ENCODE peak calls at places on chromosomes 13 and 19, in seven cellular contexts. One of them, this sample, is unnamed.

GRCh38 chr19:16885166-16885565 is 3.6 kb upstream of the F2RL3 start:
- DNase-seq in K562: peak
- DNase-seq in H1: no peak
- DNase-seq in GM12878: no peak
- DNase-seq in HepG2: no peak
- DNase-seq in T47D: no peak
- DNase-seq in HCT116: no peak
- DNase-seq in this sample: no peak

GRCh38 chr13:54183728-54184127 is 1155.1 kb downstream of the OLFM4 start:
- DNase-seq in GM12878: no peak
- DNase-seq in HepG2: no peak
- DNase-seq in HCT116: no peak
- DNase-seq in T47D: no peak
- DNase-seq in K562: no peak
- DNase-seq in H1: no peak
- DNase-seq in this sample: no peak

GRCh38 chr13:54913668-54914067 is 1885.1 kb downstream of the OLFM4 start:
- DNase-seq in GM12878: no peak
- DNase-seq in HCT116: no peak
- DNase-seq in HepG2: no peak
- DNase-seq in H1: no peak
- DNase-seq in K562: no peak
- DNase-seq in T47D: no peak
- DNase-seq in this sample: no peak

GRCh38 chr19:3687774-3688706 is 12.2 kb downstream of the PIP5K1C start:
- DNase-seq in K562: no peak
- DNase-seq in T47D: no peak
- DNase-seq in H1: no peak
- DNase-seq in HepG2: peak
- DNase-seq in HCT116: no peak
- DNase-seq in GM12878: no peak
- DNase-seq in this sample: no peak

GRCh38 chr13:88288326-88288725 is 617.2 kb downstream of the SLITRK5 start:
- DNase-seq in T47D: no peak
- DNase-seq in K562: no peak
- DNase-seq in HepG2: no peak
- DNase-seq in GM12878: no peak
- DNase-seq in H1: no peak
- DNase-seq in HCT116: no peak
- DNase-seq in this sample: no peak

GRCh38 chr19:2561895-2562294 is 86.0 kb downstream of the GADD45B start:
- DNase-seq in HepG2: no peak
- DNase-seq in K562: no peak
- DNase-seq in T47D: no peak
- DNase-seq in H1: no peak
- DNase-seq in GM12878: peak
- DNase-seq in HCT116: no peak
- DNase-seq in this sample: no peak

GRCh38 chr13:113970810-113971470 is 2.9 kb downstream of the C13orf46 start:
- DNase-seq in K562: no peak
- DNase-seq in HepG2: no peak
- DNase-seq in T47D: peak
- DNase-seq in GM12878: no peak
- DNase-seq in H1: no peak
- DNase-seq in HCT116: no peak
- DNase-seq in this sample: no peak

GRCh38 chr13:22173605-22174004 is 502.7 kb downstream of the FGF9 start:
- DNase-seq in K562: no peak
- DNase-seq in GM12878: no peak
- DNase-seq in HCT116: peak
- DNase-seq in T47D: no peak
- DNase-seq in HepG2: no peak
- DNase-seq in H1: no peak
- DNase-seq in this sample: no peak

GRCh38 chr19:4732680-4733114 is 9.1 kb upstream of the DPP9 start:
- DNase-seq in GM12878: no peak
- DNase-seq in H1: no peak
- DNase-seq in T47D: peak
- DNase-seq in HepG2: peak
- DNase-seq in K562: peak
- DNase-seq in HCT116: peak
- DNase-seq in this sample: peak

GRCh38 chr13:31896427-31896826 is 135.1 kb upstream of the FRY start:
- DNase-seq in HepG2: no peak
- DNase-seq in HCT116: no peak
- DNase-seq in K562: no peak
- DNase-seq in H1: no peak
- DNase-seq in T47D: no peak
- DNase-seq in GM12878: no peak
- DNase-seq in this sample: no peak

GRCh38 chr19:43465468-43466120 is at the start of gene LYPD3:
- DNase-seq in HCT116: peak
- DNase-seq in H1: no peak
- DNase-seq in T47D: peak
- DNase-seq in HepG2: no peak
- DNase-seq in K562: no peak
- DNase-seq in GM12878: no peak
- DNase-seq in this sample: no peak

GRCh38 chr19:54470991-54471782 is 1.9 kb downstream of the CDC42EP5 start:
- DNase-seq in H1: no peak
- DNase-seq in GM12878: no peak
- DNase-seq in T47D: peak
- DNase-seq in K562: no peak
- DNase-seq in HepG2: no peak
- DNase-seq in HCT116: no peak
- DNase-seq in this sample: no peak

GRCh38 chr19:35975608-35976214 is 19.3 kb upstream of the SDHAF1 start:
- DNase-seq in T47D: peak
- DNase-seq in K562: peak
- DNase-seq in H1: no peak
- DNase-seq in HCT116: no peak
- DNase-seq in HepG2: no peak
- DNase-seq in GM12878: no peak
- DNase-seq in this sample: no peak

GRCh38 chr13:114145256-114145655 is 12.8 kb upstream of the RASA3 start:
- DNase-seq in HCT116: no peak
- DNase-seq in GM12878: no peak
- DNase-seq in T47D: no peak
- DNase-seq in H1: no peak
- DNase-seq in HepG2: no peak
- DNase-seq in K562: no peak
- DNase-seq in this sample: peak

GRCh38 chr13:27132538-27132937 is 39.1 kb downstream of the USP12 start:
- DNase-seq in HepG2: no peak
- DNase-seq in T47D: no peak
- DNase-seq in K562: no peak
- DNase-seq in H1: no peak
- DNase-seq in GM12878: peak
- DNase-seq in HCT116: no peak
- DNase-seq in this sample: no peak

GRCh38 chr19:15187026-15188007 is 13.5 kb downstream of the NOTCH3 start:
- DNase-seq in H1: no peak
- DNase-seq in HCT116: no peak
- DNase-seq in K562: peak
- DNase-seq in T47D: peak
- DNase-seq in GM12878: no peak
- DNase-seq in HepG2: no peak
- DNase-seq in this sample: peak

GRCh38 chr19:35000647-35001501 is 751 bp downstream of the GRAMD1A start:
- DNase-seq in K562: peak
- DNase-seq in T47D: no peak
- DNase-seq in GM12878: no peak
- DNase-seq in HepG2: peak
- DNase-seq in H1: peak
- DNase-seq in HCT116: no peak
- DNase-seq in this sample: peak

GRCh38 chr19:14550201-14550754 is 20.9 kb downstream of the TECR start:
- DNase-seq in H1: no peak
- DNase-seq in HCT116: no peak
- DNase-seq in K562: peak
- DNase-seq in GM12878: no peak
- DNase-seq in HepG2: no peak
- DNase-seq in T47D: peak
- DNase-seq in this sample: no peak

GRCh38 chr19:51607920-51608562 is 22.2 kb downstream of the SIGLEC5 start:
- DNase-seq in HCT116: peak
- DNase-seq in T47D: peak
- DNase-seq in K562: peak
- DNase-seq in GM12878: no peak
- DNase-seq in H1: peak
- DNase-seq in HepG2: peak
- DNase-seq in this sample: no peak

GRCh38 chr19:29650988-29651387 is 14.3 kb upstream of the PLEKHF1 start:
- DNase-seq in K562: peak
- DNase-seq in HCT116: no peak
- DNase-seq in HepG2: no peak
- DNase-seq in H1: no peak
- DNase-seq in T47D: no peak
- DNase-seq in GM12878: no peak
- DNase-seq in this sample: no peak

GRCh38 chr13:42398542-42398941 is 126.6 kb downstream of the AKAP11 start:
- DNase-seq in T47D: no peak
- DNase-seq in GM12878: no peak
- DNase-seq in H1: no peak
- DNase-seq in HepG2: no peak
- DNase-seq in HCT116: no peak
- DNase-seq in K562: no peak
- DNase-seq in this sample: no peak

GRCh38 chr19:494171-495046 is 1.9 kb upstream of the MADCAM1 start:
- DNase-seq in HepG2: no peak
- DNase-seq in T47D: no peak
- DNase-seq in HCT116: no peak
- DNase-seq in K562: no peak
- DNase-seq in H1: no peak
- DNase-seq in GM12878: no peak
- DNase-seq in this sample: no peak
- TF ChIP-seq JUND in HepG2: no peak
- TF ChIP-seq JUND in T47D: no peak
- TF ChIP-seq JUND in HCT116: no peak
- TF ChIP-seq JUND in K562: no peak
- TF ChIP-seq JUND in H1: no peak
- TF ChIP-seq JUND in GM12878: no peak
- TF ChIP-seq JUND in this sample: no peak

DNA sequence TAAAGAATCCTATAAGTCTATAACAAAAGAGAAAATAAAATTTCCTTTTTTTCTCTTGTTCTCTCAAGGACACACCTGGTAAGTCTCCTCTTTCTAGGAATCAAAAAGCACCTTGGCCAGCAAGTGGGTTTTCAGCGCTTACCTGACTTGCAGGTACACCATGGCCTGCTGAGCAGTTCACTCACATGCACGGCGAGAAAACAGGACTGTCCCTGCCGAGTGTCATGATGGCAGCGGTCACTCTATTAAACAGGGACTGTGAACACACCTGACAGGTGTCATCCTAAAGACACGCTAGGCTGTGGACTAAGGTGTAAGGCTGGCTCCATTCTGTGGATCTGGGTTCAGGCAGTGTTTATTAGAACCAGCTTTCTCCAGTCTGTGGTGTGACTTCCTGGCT is 170.2 kb downstream of the TEX29 start:
- DNase-seq in K562: no peak
- DNase-seq in GM12878: no peak
- DNase-seq in HepG2: no peak
- DNase-seq in H1: no peak
- DNase-seq in T47D: no peak
- DNase-seq in HCT116: no peak
- DNase-seq in this sample: no peak
- TF ChIP-seq JUND in K562: no peak
- TF ChIP-seq JUND in GM12878: no peak
- TF ChIP-seq JUND in HepG2: no peak
- TF ChIP-seq JUND in H1: no peak
- TF ChIP-seq JUND in T47D: no peak
- TF ChIP-seq JUND in HCT116: no peak
- TF ChIP-seq JUND in this sample: no peak

GRCh38 chr19:39825093-39825463 is 8.9 kb downstream of the DYRK1B start:
- DNase-seq in GM12878: no peak
- DNase-seq in K562: no peak
- DNase-seq in T47D: no peak
- DNase-seq in HCT116: no peak
- DNase-seq in HepG2: no peak
- DNase-seq in H1: no peak
- DNase-seq in this sample: no peak

GRCh38 chr19:39827216-39827615 is 6.7 kb downstream of the DYRK1B start:
- DNase-seq in HepG2: no peak
- DNase-seq in HCT116: no peak
- DNase-seq in GM12878: no peak
- DNase-seq in T47D: no peak
- DNase-seq in K562: no peak
- DNase-seq in H1: no peak
- DNase-seq in this sample: no peak

GRCh38 chr19:39826311-39826945 is 7.5 kb downstream of the DYRK1B start:
- DNase-seq in HCT116: no peak
- DNase-seq in H1: no peak
- DNase-seq in HepG2: no peak
- DNase-seq in GM12878: no peak
- DNase-seq in K562: no peak
- DNase-seq in T47D: no peak
- DNase-seq in this sample: no peak

GRCh38 chr19:39824143-39825092 is 9.5 kb downstream of the DYRK1B start:
- DNase-seq in T47D: no peak
- DNase-seq in H1: peak
- DNase-seq in GM12878: peak
- DNase-seq in HepG2: peak
- DNase-seq in HCT116: no peak
- DNase-seq in K562: no peak
- DNase-seq in this sample: peak

GRCh38 chr19:39825531-39826076 is 8.4 kb downstream of the DYRK1B start:
- DNase-seq in HCT116: no peak
- DNase-seq in GM12878: no peak
- DNase-seq in HepG2: no peak
- DNase-seq in T47D: no peak
- DNase-seq in H1: no peak
- DNase-seq in K562: no peak
- DNase-seq in this sample: no peak
- TF ChIP-seq JUND in HCT116: no peak
- TF ChIP-seq JUND in GM12878: no peak
- TF ChIP-seq JUND in HepG2: no peak
- TF ChIP-seq JUND in T47D: no peak
- TF ChIP-seq JUND in H1: no peak
- TF ChIP-seq JUND in K562: no peak
- TF ChIP-seq JUND in this sample: no peak

DNA sequence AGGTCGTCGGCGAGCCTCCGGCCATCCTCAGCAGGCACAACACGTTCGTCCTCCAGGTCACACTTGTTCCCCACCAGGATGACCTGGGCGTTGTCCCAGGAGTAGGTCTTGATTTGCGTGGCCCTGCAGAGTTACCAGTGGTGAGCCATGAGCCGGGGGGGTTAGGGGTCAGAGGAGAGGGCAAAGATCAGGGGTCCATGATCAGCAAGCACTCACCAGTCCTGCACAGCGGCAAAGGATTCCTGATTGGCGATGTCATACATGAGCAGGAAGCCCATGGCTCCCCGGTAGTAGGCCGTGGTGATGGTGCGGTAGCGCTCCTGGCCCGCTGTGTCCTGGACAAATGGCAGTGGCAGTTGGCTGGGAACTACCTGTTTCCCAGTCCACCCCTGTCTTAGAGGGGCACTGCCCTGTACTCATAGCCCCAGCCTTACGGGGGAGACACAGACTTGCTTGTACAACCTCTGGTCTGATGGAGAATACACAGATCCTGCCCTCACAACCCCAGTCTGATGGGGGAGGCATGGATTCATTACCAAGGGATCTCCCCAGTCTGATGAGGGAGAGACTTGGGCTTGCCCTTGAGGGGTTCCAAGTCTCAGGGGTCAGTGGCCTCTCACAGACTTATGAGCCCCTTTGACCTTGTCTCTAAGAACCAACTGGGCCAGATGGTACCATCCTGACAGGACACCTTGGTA is 3.9 kb downstream of the RAB3D start:
- DNase-seq in HepG2: no peak
- DNase-seq in K562: no peak
- DNase-seq in H1: no peak
- DNase-seq in GM12878: no peak
- DNase-seq in T47D: no peak
- DNase-seq in HCT116: no peak
- DNase-seq in this sample: peak
- TF ChIP-seq JUND in HepG2: peak
- TF ChIP-seq JUND in K562: no peak
- TF ChIP-seq JUND in H1: no peak
- TF ChIP-seq JUND in GM12878: no peak
- TF ChIP-seq JUND in T47D: no peak
- TF ChIP-seq JUND in HCT116: no peak
- TF ChIP-seq JUND in this sample: no peak

This sample was measured in SK-N-SH.